ENCODE peak calls at places on chromosomes 2 and 18, in eight cellular contexts. O is colonic mucosa, R is uterus, K is neural progenitor cell, G is GM23248, B is psoas muscle, L is upper lobe of right lung, Q is PC-9. C is an unnamed sample. For H3K27me3, the result is how much of the 10 kb centered on the place peaks cover.

GRCh38 chr2:12050381-12050780 is 303.9 kb downstream of the LPIN1 start:
- DNase-seq in O (no peak), R (no peak), K (no peak), G (peak), B (no peak), L (no peak), Q (no peak), C (peak)

GRCh38 chr18:28065031-28065792 is 111.7 kb downstream of the CDH2 start:
- DNase-seq in O (no peak), R (no peak), K (peak), G (peak), B (no peak), L (no peak), Q (no peak), C (peak)

GRCh38 chr2:105518897-105519296 is 120.0 kb upstream of the FHL2 start:
- DNase-seq in O (no peak), R (no peak), K (no peak), G (no peak), B (no peak), L (no peak), Q (no peak), C (no peak)

GRCh38 chr2:170215019-170215418 is 37.1 kb downstream of the MYO3B start:
- DNase-seq in O (no peak), R (no peak), K (no peak), G (no peak), B (no peak), L (no peak), Q (no peak), C (no peak)

GRCh38 chr18:60962629-60963028 is 370.6 kb upstream of the CDH20 start:
- DNase-seq in O (no peak), R (no peak), K (no peak), G (no peak), B (no peak), L (no peak), Q (no peak), C (no peak)

GRCh38 chr2:15730545-15731212 is 139.0 kb downstream of the DDX1 start:
- DNase-seq in O (peak), R (peak), K (no peak), G (peak), B (peak), L (peak), Q (peak), C (peak)

GRCh38 chr2:193885419-193885818 is 1690.7 kb upstream of the TMEFF2 start:
- DNase-seq in O (no peak), R (no peak), K (no peak), G (no peak), B (no peak), L (no peak), Q (no peak), C (no peak)

GRCh38 chr2:241815477-241816430 is 6.8 kb downstream of the NEU4 start:
- DNase-seq in O (peak), R (no peak), K (no peak), G (no peak), B (peak), L (peak), Q (no peak), C (no peak)

GRCh38 chr2:42156756-42157155 is 12.4 kb upstream of the EML4 start:
- DNase-seq in O (no peak), R (no peak), K (peak), G (no peak), B (no peak), L (no peak), Q (no peak), C (no peak)

GRCh38 chr2:41400057-41400665 is 647.7 kb upstream of the PKDCC start:
- DNase-seq in O (no peak), R (no peak), K (peak), G (peak), B (no peak), L (no peak), Q (no peak), C (peak)

GRCh38 chr2:75432761-75433361 is 127.9 kb downstream of the EVA1A start:
- DNase-seq in O (no peak), R (no peak), K (peak), G (peak), B (no peak), L (peak), Q (no peak), C (peak)

GRCh38 chr18:45958730-45959129 is 8.4 kb downstream of the EPG5 start:
- DNase-seq in O (no peak), R (no peak), K (no peak), G (peak), B (no peak), L (no peak), Q (no peak), C (peak)

GRCh38 chr2:144349674-144350073 is 170.2 kb downstream of the ZEB2 start:
- DNase-seq in O (no peak), R (no peak), K (peak), G (no peak), B (no peak), L (no peak), Q (no peak), C (no peak)

GRCh38 chr2:113842919-113843736 is 46.8 kb upstream of the ACTR3 start:
- DNase-seq in O (no peak), R (no peak), K (no peak), G (peak), B (no peak), L (no peak), Q (no peak), C (no peak)

GRCh38 chr18:12282436-12283039 is 25.5 kb upstream of the TUBB6 start:
- DNase-seq in O (no peak), R (no peak), K (no peak), G (peak), B (no peak), L (no peak), Q (peak), C (peak)

GRCh38 chr2:171811229-171811628 is 82.8 kb downstream of the SLC25A12 start:
- DNase-seq in O (no peak), R (no peak), K (peak), G (peak), B (no peak), L (no peak), Q (no peak), C (no peak)

GRCh38 chr2:127740665-127741287 is 39.5 kb downstream of the SFT2D3 start:
- DNase-seq in O (no peak), R (no peak), K (no peak), G (no peak), B (no peak), L (no peak), Q (no peak), C (no peak)
- H3K27ac ChIP-seq in O (no peak), R (no peak), K (no peak), G (no peak), B (no peak), L (no peak), Q (no peak), C (no peak)

GRCh38 chr2:110742412-110742811 is 10.0 kb downstream of the ACOXL start:
- DNase-seq in O (no peak), R (no peak), K (no peak), G (no peak), B (no peak), L (no peak), Q (no peak), C (no peak)
- H3K27me3 ChIP-seq in O (under half), R (under half), K (under half), G (under half), B (under half), L (under half), Q (under half), C (under half)

GRCh38 chr2:55134316-55134706 is 84.1 kb upstream of the RTN4 start:
- DNase-seq in O (no peak), R (no peak), K (no peak), G (no peak), B (no peak), L (no peak), Q (no peak), C (no peak)
- H3K27ac ChIP-seq in O (peak), R (peak), K (no peak), G (peak), B (no peak), L (peak), Q (no peak), C (peak)

GRCh38 chr2:869357-869871 is 81.2 kb upstream of the SNTG2 start:
- DNase-seq in O (no peak), R (no peak), K (no peak), G (no peak), B (no peak), L (peak), Q (no peak), C (no peak)

GRCh38 chr2:866009-866680 is 84.5 kb upstream of the SNTG2 start:
- DNase-seq in O (peak), R (no peak), K (peak), G (no peak), B (peak), L (peak), Q (no peak), C (no peak)

GRCh38 chr2:869894-870293 is 80.8 kb upstream of the SNTG2 start:
- DNase-seq in O (no peak), R (no peak), K (no peak), G (no peak), B (no peak), L (no peak), Q (no peak), C (no peak)

GRCh38 chr2:866887-867286 is 83.8 kb upstream of the SNTG2 start:
- DNase-seq in O (no peak), R (no peak), K (no peak), G (no peak), B (no peak), L (peak), Q (no peak), C (no peak)

GRCh38 chr2:867296-867695 is 83.4 kb upstream of the SNTG2 start:
- DNase-seq in O (no peak), R (no peak), K (no peak), G (no peak), B (no peak), L (peak), Q (no peak), C (no peak)
- H3K27me3 ChIP-seq in O (under half), R (under half), K (under half), G (under half), B (under half), L (under half), Q (half or more), C (under half)

GRCh38 chr18:22186484-22186971 is 17.1 kb downstream of the GATA6 start:
- DNase-seq in O (no peak), R (no peak), K (no peak), G (peak), B (no peak), L (no peak), Q (no peak), C (peak)
- H3K27ac ChIP-seq in O (no peak), R (peak), K (no peak), G (no peak), B (no peak), L (peak), Q (no peak), C (no peak)

C was measured in brain microvascular endothelial cell.